ENCODE peak calls at places on chromosomes 6 and 20, in four cellular contexts. Z is sigmoid colon, W is tibial nerve, F is right cardiac atrium. T is an unnamed sample.

GRCh38 chr20:4134355-4134834 is 119.0 kb upstream of the RNF24 start:
- DNase-seq in W (no peak), Z (no peak), F (no peak), T (no peak)

GRCh38 chr6:3906191-3907019 is 57.2 kb downstream of the FAM50B start:
- DNase-seq in W (no peak), F (peak), Z (no peak), T (no peak)

GRCh38 chr6:168239374-168239773 is 80.2 kb downstream of the DACT2 start:
- DNase-seq in W (no peak), Z (no peak), F (no peak), T (no peak)

GRCh38 chr6:167760979-167761793 is 65.5 kb upstream of the AFDN start:
- DNase-seq in Z (peak), W (peak), F (peak), T (no peak)

GRCh38 chr6:88870728-88871330 is 92.6 kb downstream of the RNGTT start:
- DNase-seq in Z (no peak), F (no peak), W (peak), T (peak)

GRCh38 chr6:25137497-25137896 is 141.7 kb upstream of the CARMIL1 start:
- DNase-seq in Z (no peak), W (no peak), F (no peak), T (no peak)

GRCh38 chr6:166925141-166925996 is 31.0 kb downstream of the RNASET2 start:
- DNase-seq in F (peak), W (no peak), Z (no peak), T (no peak)

GRCh38 chr6:24126586-24127192 is 674 bp downstream of the NRSN1 start:
- DNase-seq in F (no peak), Z (no peak), W (peak), T (peak)